ENCODE peak calls at places on chromosomes 16 and 17, in seven cellular contexts. One of them, this sample, is unnamed.
A peak's percentile ranks its signal among the peaks of the same experiment; 100 is the strongest.

GRCh38 chr16:1723450-1724147 is 17.6 kb downstream of the MAPK8IP3 start:
- DNase-seq in endothelial cell: peak; percentile 60
- DNase-seq in bronchial epithelial cell: peak; percentile 41
- DNase-seq in kidney glomerular epithelial cell: peak; percentile 32
- DNase-seq in hepatic stellate cell: peak; percentile 45
- DNase-seq in substantia nigra: no peak
- DNase-seq in suprapubic skin: no peak
- DNase-seq in this sample: no peak

GRCh38 chr17:35915153-35915969 is 15.2 kb downstream of the RDM1 start:
- DNase-seq in kidney glomerular epithelial cell: peak; percentile 24
- DNase-seq in bronchial epithelial cell: no peak
- DNase-seq in endothelial cell: no peak
- DNase-seq in hepatic stellate cell: no peak
- DNase-seq in substantia nigra: no peak
- DNase-seq in suprapubic skin: no peak
- DNase-seq in this sample: no peak

GRCh38 chr17:76640550-76641380 is 2.8 kb downstream of the ST6GALNAC1 start:
- DNase-seq in endothelial cell: no peak
- DNase-seq in suprapubic skin: no peak
- DNase-seq in bronchial epithelial cell: no peak
- DNase-seq in kidney glomerular epithelial cell: peak; percentile 24
- DNase-seq in substantia nigra: no peak
- DNase-seq in hepatic stellate cell: no peak
- DNase-seq in this sample: no peak

GRCh38 chr17:41026668-41027471 is at the start of gene KRTAP1-5:
- DNase-seq in hepatic stellate cell: peak; percentile 66
- DNase-seq in bronchial epithelial cell: peak; percentile 49
- DNase-seq in endothelial cell: no peak
- DNase-seq in substantia nigra: no peak
- DNase-seq in kidney glomerular epithelial cell: no peak
- DNase-seq in suprapubic skin: no peak
- DNase-seq in this sample: no peak

GRCh38 chr17:21678451-21679081 is 13.8 kb upstream of the KCNJ18 start:
- DNase-seq in kidney glomerular epithelial cell: no peak
- DNase-seq in suprapubic skin: peak; percentile 77
- DNase-seq in bronchial epithelial cell: no peak
- DNase-seq in hepatic stellate cell: no peak
- DNase-seq in endothelial cell: no peak
- DNase-seq in substantia nigra: no peak
- DNase-seq in this sample: peak; percentile 56

GRCh38 chr17:65559802-65560627 is 1.4 kb downstream of the AXIN2 start:
- DNase-seq in kidney glomerular epithelial cell: no peak
- DNase-seq in substantia nigra: no peak
- DNase-seq in suprapubic skin: no peak
- DNase-seq in hepatic stellate cell: peak; percentile 49
- DNase-seq in endothelial cell: peak; percentile 49
- DNase-seq in bronchial epithelial cell: no peak
- DNase-seq in this sample: peak; percentile 75

GRCh38 chr17:27956601-27957445 is 63.7 kb upstream of the LYRM9 start:
- DNase-seq in substantia nigra: no peak
- DNase-seq in endothelial cell: no peak
- DNase-seq in kidney glomerular epithelial cell: no peak
- DNase-seq in bronchial epithelial cell: no peak
- DNase-seq in hepatic stellate cell: no peak
- DNase-seq in suprapubic skin: no peak
- DNase-seq in this sample: no peak

GRCh38 chr16:50166511-50167500 is 13.7 kb downstream of the TENT4B start:
- DNase-seq in bronchial epithelial cell: peak; percentile 67
- DNase-seq in endothelial cell: no peak
- DNase-seq in suprapubic skin: no peak
- DNase-seq in substantia nigra: no peak
- DNase-seq in kidney glomerular epithelial cell: no peak
- DNase-seq in hepatic stellate cell: no peak
- DNase-seq in this sample: no peak

GRCh38 chr16:48426244-48427135 is 41.3 kb upstream of the SIAH1 start:
- DNase-seq in kidney glomerular epithelial cell: peak; percentile 69
- DNase-seq in substantia nigra: no peak
- DNase-seq in suprapubic skin: no peak
- DNase-seq in hepatic stellate cell: no peak
- DNase-seq in endothelial cell: no peak
- DNase-seq in bronchial epithelial cell: no peak
- DNase-seq in this sample: no peak

GRCh38 chr17:9330140-9330902 is 245.3 kb downstream of the STX8 start:
- DNase-seq in hepatic stellate cell: no peak
- DNase-seq in bronchial epithelial cell: no peak
- DNase-seq in kidney glomerular epithelial cell: no peak
- DNase-seq in suprapubic skin: no peak
- DNase-seq in substantia nigra: no peak
- DNase-seq in endothelial cell: no peak
- DNase-seq in this sample: no peak

GRCh38 chr16:814974-815373 is 14.4 kb upstream of the GNG13 start:
- DNase-seq in endothelial cell: no peak
- DNase-seq in substantia nigra: no peak
- DNase-seq in kidney glomerular epithelial cell: peak; percentile 1
- DNase-seq in suprapubic skin: no peak
- DNase-seq in hepatic stellate cell: peak; percentile 77
- DNase-seq in bronchial epithelial cell: no peak
- DNase-seq in this sample: no peak

GRCh38 chr16:15033309-15033707 is 22.6 kb downstream of the NTAN1 start:
- DNase-seq in hepatic stellate cell: no peak
- DNase-seq in endothelial cell: no peak
- DNase-seq in bronchial epithelial cell: no peak
- DNase-seq in substantia nigra: no peak
- DNase-seq in suprapubic skin: no peak
- DNase-seq in kidney glomerular epithelial cell: no peak
- DNase-seq in this sample: no peak

GRCh38 chr17:2784864-2785263 is 11.4 kb upstream of the RAP1GAP2 start:
- DNase-seq in kidney glomerular epithelial cell: no peak
- DNase-seq in bronchial epithelial cell: no peak
- DNase-seq in hepatic stellate cell: no peak
- DNase-seq in suprapubic skin: no peak
- DNase-seq in substantia nigra: no peak
- DNase-seq in endothelial cell: no peak
- DNase-seq in this sample: no peak

GRCh38 chr16:84635702-84636101 is 12.6 kb upstream of the KLHL36 start:
- DNase-seq in substantia nigra: no peak
- DNase-seq in hepatic stellate cell: no peak
- DNase-seq in bronchial epithelial cell: no peak
- DNase-seq in suprapubic skin: no peak
- DNase-seq in kidney glomerular epithelial cell: no peak
- DNase-seq in endothelial cell: no peak
- DNase-seq in this sample: no peak

GRCh38 chr16:57645691-57646387 is 17.4 kb downstream of the ADGRG1 start:
- DNase-seq in hepatic stellate cell: peak; percentile 84
- DNase-seq in bronchial epithelial cell: peak; percentile 41
- DNase-seq in kidney glomerular epithelial cell: no peak
- DNase-seq in endothelial cell: peak; percentile 24
- DNase-seq in substantia nigra: no peak
- DNase-seq in suprapubic skin: no peak
- DNase-seq in this sample: no peak

GRCh38 chr17:50257574-50258224 is 16.6 kb upstream of the TMEM92 start:
- DNase-seq in substantia nigra: no peak
- DNase-seq in bronchial epithelial cell: no peak
- DNase-seq in endothelial cell: no peak
- DNase-seq in hepatic stellate cell: no peak
- DNase-seq in kidney glomerular epithelial cell: no peak
- DNase-seq in suprapubic skin: no peak
- DNase-seq in this sample: peak; percentile 83

GRCh38 chr17:8801135-8801840 is 2.1 kb upstream of the MFSD6L start:
- DNase-seq in endothelial cell: no peak
- DNase-seq in kidney glomerular epithelial cell: no peak
- DNase-seq in hepatic stellate cell: no peak
- DNase-seq in substantia nigra: no peak
- DNase-seq in bronchial epithelial cell: no peak
- DNase-seq in suprapubic skin: no peak
- DNase-seq in this sample: no peak

GRCh38 chr17:2343421-2343820 is 6.1 kb downstream of the SGSM2 start:
- DNase-seq in suprapubic skin: no peak
- DNase-seq in hepatic stellate cell: no peak
- DNase-seq in endothelial cell: no peak
- DNase-seq in substantia nigra: no peak
- DNase-seq in kidney glomerular epithelial cell: no peak
- DNase-seq in bronchial epithelial cell: peak; percentile 32
- DNase-seq in this sample: no peak

GRCh38 chr16:62741692-62742091 is 705.5 kb upstream of the CDH8 start:
- DNase-seq in endothelial cell: no peak
- DNase-seq in kidney glomerular epithelial cell: no peak
- DNase-seq in hepatic stellate cell: no peak
- DNase-seq in bronchial epithelial cell: no peak
- DNase-seq in suprapubic skin: no peak
- DNase-seq in substantia nigra: no peak
- DNase-seq in this sample: no peak

GRCh38 chr16:65125871-65126270 is 4.0 kb upstream of the CDH11 start:
- DNase-seq in bronchial epithelial cell: peak; percentile 28
- DNase-seq in kidney glomerular epithelial cell: no peak
- DNase-seq in suprapubic skin: no peak
- DNase-seq in endothelial cell: no peak
- DNase-seq in hepatic stellate cell: no peak
- DNase-seq in substantia nigra: no peak
- DNase-seq in this sample: no peak

GRCh38 chr17:15239471-15239870 is 25.7 kb downstream of the PMP22 start:
- DNase-seq in kidney glomerular epithelial cell: no peak
- DNase-seq in bronchial epithelial cell: no peak
- DNase-seq in hepatic stellate cell: no peak
- DNase-seq in endothelial cell: no peak
- DNase-seq in suprapubic skin: no peak
- DNase-seq in substantia nigra: no peak
- DNase-seq in this sample: no peak